ENCODE peak calls at places on chromosomes 2 and 18, in eight cellular contexts. One of them, this sample, is unnamed. For H3K4me1, the result is how much of the 10 kb centered on the place peaks cover.

GRCh38 chr2:18284331-18284730 is 276.1 kb downstream of the RDH14 start:
- DNase-seq in adrenal gland: no peak
- DNase-seq in stomach: no peak
- DNase-seq in psoas muscle: no peak
- DNase-seq in A549: no peak
- DNase-seq in uterus: no peak
- DNase-seq in naive thymus-derived CD4-positive, alpha-beta T cell: no peak
- DNase-seq in breast epithelium: no peak
- DNase-seq in this sample: no peak

GRCh38 chr2:30310411-30310810 is 79.1 kb downstream of the LBH start:
- DNase-seq in adrenal gland: no peak
- DNase-seq in stomach: no peak
- DNase-seq in psoas muscle: no peak
- DNase-seq in A549: no peak
- DNase-seq in uterus: no peak
- DNase-seq in naive thymus-derived CD4-positive, alpha-beta T cell: no peak
- DNase-seq in breast epithelium: no peak
- DNase-seq in this sample: no peak

GRCh38 chr2:24164416-24164973 is 10.4 kb upstream of the FAM228A start:
- DNase-seq in adrenal gland: no peak
- DNase-seq in stomach: peak
- DNase-seq in psoas muscle: no peak
- DNase-seq in A549: peak
- DNase-seq in uterus: no peak
- DNase-seq in naive thymus-derived CD4-positive, alpha-beta T cell: peak
- DNase-seq in breast epithelium: no peak
- DNase-seq in this sample: no peak

GRCh38 chr18:8538935-8539334 is 70.3 kb upstream of the RAB12 start:
- DNase-seq in adrenal gland: no peak
- DNase-seq in stomach: no peak
- DNase-seq in psoas muscle: no peak
- DNase-seq in A549: no peak
- DNase-seq in uterus: no peak
- DNase-seq in naive thymus-derived CD4-positive, alpha-beta T cell: no peak
- DNase-seq in breast epithelium: no peak
- DNase-seq in this sample: no peak

GRCh38 chr2:207930747-207931146 is 94.6 kb downstream of the PLEKHM3 start:
- DNase-seq in adrenal gland: peak
- DNase-seq in stomach: peak
- DNase-seq in psoas muscle: no peak
- DNase-seq in A549: no peak
- DNase-seq in uterus: no peak
- DNase-seq in naive thymus-derived CD4-positive, alpha-beta T cell: no peak
- DNase-seq in breast epithelium: no peak
- DNase-seq in this sample: peak

GRCh38 chr2:73987109-73987947 is 2.6 kb downstream of the TET3 start:
- DNase-seq in adrenal gland: no peak
- DNase-seq in stomach: peak
- DNase-seq in psoas muscle: no peak
- DNase-seq in A549: no peak
- DNase-seq in uterus: no peak
- DNase-seq in naive thymus-derived CD4-positive, alpha-beta T cell: no peak
- DNase-seq in breast epithelium: no peak
- DNase-seq in this sample: peak

GRCh38 chr2:183079335-183079775 is 808 bp downstream of the DUSP19 start:
- DNase-seq in adrenal gland: peak
- DNase-seq in stomach: no peak
- DNase-seq in psoas muscle: no peak
- DNase-seq in A549: no peak
- DNase-seq in uterus: no peak
- DNase-seq in naive thymus-derived CD4-positive, alpha-beta T cell: no peak
- DNase-seq in breast epithelium: no peak
- DNase-seq in this sample: no peak

GRCh38 chr2:122167561-122167960 is 412.1 kb downstream of the TSN start:
- DNase-seq in adrenal gland: no peak
- DNase-seq in stomach: no peak
- DNase-seq in psoas muscle: no peak
- DNase-seq in A549: no peak
- DNase-seq in uterus: no peak
- DNase-seq in naive thymus-derived CD4-positive, alpha-beta T cell: no peak
- DNase-seq in breast epithelium: no peak
- DNase-seq in this sample: no peak

GRCh38 chr18:22703883-22704626 is 229.1 kb upstream of the RBBP8 start:
- DNase-seq in adrenal gland: no peak
- DNase-seq in stomach: no peak
- DNase-seq in psoas muscle: no peak
- DNase-seq in A549: peak
- DNase-seq in uterus: no peak
- DNase-seq in naive thymus-derived CD4-positive, alpha-beta T cell: no peak
- DNase-seq in breast epithelium: no peak
- DNase-seq in this sample: no peak

GRCh38 chr2:128639693-128640092 is 321.0 kb upstream of the HS6ST1 start:
- DNase-seq in adrenal gland: no peak
- DNase-seq in stomach: peak
- DNase-seq in psoas muscle: no peak
- DNase-seq in A549: no peak
- DNase-seq in uterus: no peak
- DNase-seq in naive thymus-derived CD4-positive, alpha-beta T cell: no peak
- DNase-seq in breast epithelium: no peak
- DNase-seq in this sample: no peak

GRCh38 chr2:151228847-151229497 is 32.7 kb downstream of the RBM43 start:
- DNase-seq in adrenal gland: no peak
- DNase-seq in stomach: no peak
- DNase-seq in psoas muscle: no peak
- DNase-seq in A549: no peak
- DNase-seq in uterus: no peak
- DNase-seq in naive thymus-derived CD4-positive, alpha-beta T cell: no peak
- DNase-seq in breast epithelium: no peak
- DNase-seq in this sample: no peak

GRCh38 chr2:104249666-104250065 is 604.2 kb upstream of the POU3F3 start:
- DNase-seq in adrenal gland: no peak
- DNase-seq in stomach: no peak
- DNase-seq in psoas muscle: no peak
- DNase-seq in A549: no peak
- DNase-seq in uterus: no peak
- DNase-seq in naive thymus-derived CD4-positive, alpha-beta T cell: no peak
- DNase-seq in breast epithelium: no peak
- DNase-seq in this sample: no peak

GRCh38 chr18:13915391-13915790 is at the start of gene MC2R:
- DNase-seq in adrenal gland: peak
- DNase-seq in stomach: no peak
- DNase-seq in psoas muscle: no peak
- DNase-seq in A549: no peak
- DNase-seq in uterus: no peak
- DNase-seq in naive thymus-derived CD4-positive, alpha-beta T cell: no peak
- DNase-seq in breast epithelium: no peak
- DNase-seq in this sample: no peak

GRCh38 chr18:67428805-67429204 is 87.7 kb downstream of the DSEL start:
- DNase-seq in adrenal gland: no peak
- DNase-seq in stomach: no peak
- DNase-seq in psoas muscle: no peak
- DNase-seq in A549: no peak
- DNase-seq in uterus: no peak
- DNase-seq in naive thymus-derived CD4-positive, alpha-beta T cell: no peak
- DNase-seq in breast epithelium: no peak
- DNase-seq in this sample: no peak

GRCh38 chr2:240320561-240321091 is 114.8 kb upstream of the GPC1 start:
- DNase-seq in adrenal gland: no peak
- DNase-seq in stomach: no peak
- DNase-seq in psoas muscle: no peak
- DNase-seq in A549: no peak
- DNase-seq in uterus: no peak
- DNase-seq in naive thymus-derived CD4-positive, alpha-beta T cell: no peak
- DNase-seq in breast epithelium: no peak
- DNase-seq in this sample: no peak

GRCh38 chr2:237483018-237483731 is 3.9 kb upstream of the MLPH start:
- DNase-seq in adrenal gland: no peak
- DNase-seq in stomach: peak
- DNase-seq in psoas muscle: no peak
- DNase-seq in A549: peak
- DNase-seq in uterus: no peak
- DNase-seq in naive thymus-derived CD4-positive, alpha-beta T cell: no peak
- DNase-seq in breast epithelium: peak
- DNase-seq in this sample: no peak
- H3K4me1 ChIP-seq in adrenal gland: under half
- H3K4me1 ChIP-seq in stomach: under half
- H3K4me1 ChIP-seq in psoas muscle: under half
- H3K4me1 ChIP-seq in A549: under half
- H3K4me1 ChIP-seq in uterus: under half
- H3K4me1 ChIP-seq in naive thymus-derived CD4-positive, alpha-beta T cell: under half
- H3K4me1 ChIP-seq in breast epithelium: under half
- H3K4me1 ChIP-seq in this sample: under half

GRCh38 chr18:44943201-44943881 is 262.7 kb downstream of the SETBP1 start:
- DNase-seq in adrenal gland: no peak
- DNase-seq in stomach: no peak
- DNase-seq in psoas muscle: no peak
- DNase-seq in A549: no peak
- DNase-seq in uterus: no peak
- DNase-seq in naive thymus-derived CD4-positive, alpha-beta T cell: no peak
- DNase-seq in breast epithelium: peak
- DNase-seq in this sample: no peak

GRCh38 chr18:44942073-44942472 is 261.4 kb downstream of the SETBP1 start:
- DNase-seq in adrenal gland: no peak
- DNase-seq in stomach: no peak
- DNase-seq in psoas muscle: no peak
- DNase-seq in A549: no peak
- DNase-seq in uterus: no peak
- DNase-seq in naive thymus-derived CD4-positive, alpha-beta T cell: no peak
- DNase-seq in breast epithelium: no peak
- DNase-seq in this sample: no peak

GRCh38 chr18:44949967-44950366 is 269.3 kb downstream of the SETBP1 start:
- DNase-seq in adrenal gland: no peak
- DNase-seq in stomach: no peak
- DNase-seq in psoas muscle: no peak
- DNase-seq in A549: no peak
- DNase-seq in uterus: no peak
- DNase-seq in naive thymus-derived CD4-positive, alpha-beta T cell: no peak
- DNase-seq in breast epithelium: no peak
- DNase-seq in this sample: no peak

GRCh38 chr18:44946529-44947113 is 265.9 kb downstream of the SETBP1 start:
- DNase-seq in adrenal gland: no peak
- DNase-seq in stomach: no peak
- DNase-seq in psoas muscle: no peak
- DNase-seq in A549: no peak
- DNase-seq in uterus: no peak
- DNase-seq in naive thymus-derived CD4-positive, alpha-beta T cell: no peak
- DNase-seq in breast epithelium: no peak
- DNase-seq in this sample: no peak

DNA sequence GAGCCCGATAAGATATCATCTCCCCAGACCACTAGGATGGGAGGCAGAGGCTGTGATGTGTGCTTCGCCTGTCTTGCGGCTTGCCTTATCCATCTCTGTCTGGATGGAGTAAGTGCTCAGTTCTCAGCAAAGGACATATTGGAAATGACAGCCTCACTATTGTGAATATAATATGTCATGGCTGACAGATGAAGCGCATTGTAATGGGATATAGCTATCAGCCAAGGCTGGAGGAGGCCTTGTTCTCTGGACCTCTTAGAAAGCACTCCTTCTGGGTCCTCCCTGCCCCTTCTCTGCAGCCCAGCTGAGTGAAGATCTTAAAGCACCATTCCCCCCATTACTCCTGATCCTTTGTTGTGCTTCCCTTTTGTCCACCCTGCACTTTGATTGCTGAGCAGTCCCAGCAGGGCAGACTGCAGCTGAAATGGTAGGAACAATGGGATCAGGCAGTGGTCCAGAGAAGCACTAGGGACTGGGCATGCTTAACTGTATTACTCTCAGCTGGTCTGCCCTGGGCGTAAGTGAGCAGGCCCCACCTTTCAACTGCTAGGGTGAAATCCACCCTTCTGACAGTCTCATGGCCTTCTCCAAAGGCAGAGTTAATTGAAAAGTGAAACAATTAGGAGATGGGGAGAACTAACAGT is 265.3 kb downstream of the SETBP1 start:
- DNase-seq in adrenal gland: no peak
- DNase-seq in stomach: no peak
- DNase-seq in psoas muscle: no peak
- DNase-seq in A549: no peak
- DNase-seq in uterus: no peak
- DNase-seq in naive thymus-derived CD4-positive, alpha-beta T cell: no peak
- DNase-seq in breast epithelium: no peak
- DNase-seq in this sample: no peak
- H3K4me1 ChIP-seq in adrenal gland: under half
- H3K4me1 ChIP-seq in stomach: under half
- H3K4me1 ChIP-seq in psoas muscle: under half
- H3K4me1 ChIP-seq in A549: under half
- H3K4me1 ChIP-seq in uterus: under half
- H3K4me1 ChIP-seq in naive thymus-derived CD4-positive, alpha-beta T cell: under half
- H3K4me1 ChIP-seq in breast epithelium: under half
- H3K4me1 ChIP-seq in this sample: under half

GRCh38 chr2:148990968-148991367 is 47.5 kb upstream of the LYPD6B start:
- DNase-seq in adrenal gland: no peak
- DNase-seq in stomach: no peak
- DNase-seq in psoas muscle: no peak
- DNase-seq in A549: no peak
- DNase-seq in uterus: no peak
- DNase-seq in naive thymus-derived CD4-positive, alpha-beta T cell: no peak
- DNase-seq in breast epithelium: no peak
- DNase-seq in this sample: no peak

GRCh38 chr2:148992448-148992847 is 46.1 kb upstream of the LYPD6B start:
- DNase-seq in adrenal gland: no peak
- DNase-seq in stomach: no peak
- DNase-seq in psoas muscle: no peak
- DNase-seq in A549: no peak
- DNase-seq in uterus: no peak
- DNase-seq in naive thymus-derived CD4-positive, alpha-beta T cell: no peak
- DNase-seq in breast epithelium: no peak
- DNase-seq in this sample: no peak

GRCh38 chr2:148996805-148997204 is 41.7 kb upstream of the LYPD6B start:
- DNase-seq in adrenal gland: no peak
- DNase-seq in stomach: no peak
- DNase-seq in psoas muscle: no peak
- DNase-seq in A549: no peak
- DNase-seq in uterus: no peak
- DNase-seq in naive thymus-derived CD4-positive, alpha-beta T cell: no peak
- DNase-seq in breast epithelium: no peak
- DNase-seq in this sample: no peak

GRCh38 chr2:148993336-148993735 is 45.2 kb upstream of the LYPD6B start:
- DNase-seq in adrenal gland: no peak
- DNase-seq in stomach: no peak
- DNase-seq in psoas muscle: no peak
- DNase-seq in A549: no peak
- DNase-seq in uterus: no peak
- DNase-seq in naive thymus-derived CD4-positive, alpha-beta T cell: no peak
- DNase-seq in breast epithelium: no peak
- DNase-seq in this sample: no peak

GRCh38 chr2:148994341-148994740 is 44.2 kb upstream of the LYPD6B start:
- DNase-seq in adrenal gland: no peak
- DNase-seq in stomach: peak
- DNase-seq in psoas muscle: no peak
- DNase-seq in A549: no peak
- DNase-seq in uterus: no peak
- DNase-seq in naive thymus-derived CD4-positive, alpha-beta T cell: no peak
- DNase-seq in breast epithelium: no peak
- DNase-seq in this sample: peak
- H3K4me1 ChIP-seq in adrenal gland: under half
- H3K4me1 ChIP-seq in stomach: under half
- H3K4me1 ChIP-seq in psoas muscle: under half
- H3K4me1 ChIP-seq in A549: under half
- H3K4me1 ChIP-seq in uterus: under half
- H3K4me1 ChIP-seq in naive thymus-derived CD4-positive, alpha-beta T cell: under half
- H3K4me1 ChIP-seq in breast epithelium: under half
- H3K4me1 ChIP-seq in this sample: under half

GRCh38 chr18:984004-984403 is 79.3 kb downstream of the ADCYAP1 start:
- DNase-seq in adrenal gland: no peak
- DNase-seq in stomach: no peak
- DNase-seq in psoas muscle: no peak
- DNase-seq in A549: no peak
- DNase-seq in uterus: no peak
- DNase-seq in naive thymus-derived CD4-positive, alpha-beta T cell: no peak
- DNase-seq in breast epithelium: no peak
- DNase-seq in this sample: no peak
- H3K4me1 ChIP-seq in adrenal gland: under half
- H3K4me1 ChIP-seq in stomach: under half
- H3K4me1 ChIP-seq in psoas muscle: under half
- H3K4me1 ChIP-seq in A549: under half
- H3K4me1 ChIP-seq in uterus: under half
- H3K4me1 ChIP-seq in naive thymus-derived CD4-positive, alpha-beta T cell: under half
- H3K4me1 ChIP-seq in breast epithelium: under half
- H3K4me1 ChIP-seq in this sample: under half